ENCODE peak calls at places on chromosomes 11 and 22, in seven cellular contexts. U is NCI-H345, F is fibroblast of lung, H is prostate gland, S is RWPE1, L is nucleus accumbens, A is germinal center. Z is an unnamed sample.
A peak's percentile ranks its signal among the peaks of the same experiment; 100 is the strongest.

GRCh38 chr22:27489265-27489675 is 312.3 kb downstream of the MN1 start:
- DNase-seq in S (no peak), F (peak; percentile 39), U (no peak), H (no peak), A (no peak), L (no peak), Z (no peak)

GRCh38 chr11:64990222-64990918 is 6.4 kb downstream of the BATF2 start:
- DNase-seq in H (no peak), U (no peak), L (no peak), A (peak; percentile 44), S (no peak), F (peak; percentile 33), Z (no peak)

GRCh38 chr11:36512016-36512415 is 1.9 kb upstream of the TRAF6 start:
- DNase-seq in S (no peak), F (no peak), H (no peak), A (no peak), L (no peak), U (no peak), Z (no peak)

GRCh38 chr11:130369141-130369691 is 54.5 kb upstream of the ZBTB44 start:
- DNase-seq in U (no peak), A (no peak), F (no peak), S (no peak), L (peak; percentile 14), H (no peak), Z (no peak)

GRCh38 chr22:21760640-21761039 is 25.0 kb upstream of the YPEL1 start:
- DNase-seq in U (no peak), A (no peak), F (peak; percentile 88), H (no peak), S (no peak), L (no peak), Z (no peak)

GRCh38 chr11:12802418-12803085 is 128.3 kb downstream of the TEAD1 start:
- DNase-seq in U (peak; percentile 99), F (peak; percentile 96), L (no peak), S (peak; percentile 96), H (peak; percentile 84), A (no peak), Z (no peak)

GRCh38 chr11:125433454-125434121 is 62.5 kb downstream of the FEZ1 start:
- DNase-seq in F (peak; percentile 55), S (no peak), L (peak; percentile 38), A (peak; percentile 24), U (no peak), H (no peak), Z (peak; percentile 54)

GRCh38 chr11:68040121-68040956 is 1.5 kb downstream of the TCIRG1 start:
- DNase-seq in S (peak; percentile 58), H (peak; percentile 56), F (peak; percentile 59), A (peak; percentile 86), L (no peak), U (no peak), Z (peak; percentile 85)

GRCh38 chr11:36431429-36432092 is 78.5 kb downstream of the TRAF6 start:
- DNase-seq in F (peak; percentile 99), L (no peak), U (no peak), A (no peak), S (peak; percentile 93), H (no peak), Z (no peak)

GRCh38 chr22:49015993-49016908 is 811.4 kb downstream of the BRD1 start:
- DNase-seq in A (no peak), F (no peak), H (peak; percentile 17), U (no peak), S (no peak), L (no peak), Z (no peak)

GRCh38 chr22:47275479-47276218 is 513.2 kb downstream of the TBC1D22A start:
- DNase-seq in A (no peak), F (peak; percentile 5), H (no peak), S (no peak), L (no peak), U (no peak), Z (no peak)

GRCh38 chr11:7252683-7253213 is 1.0 kb downstream of the SYT9 start:
- DNase-seq in S (no peak), A (no peak), L (no peak), F (no peak), U (no peak), H (no peak), Z (peak; percentile 20)

GRCh38 chr22:36221799-36222751 is 17.3 kb downstream of the APOL2 start:
- DNase-seq in L (peak; percentile 22), H (peak; percentile 73), F (peak; percentile 58), S (no peak), A (peak; percentile 38), U (peak; percentile 49), Z (peak; percentile 57)

GRCh38 chr22:32083814-32084213 is 40.8 kb downstream of the SLC5A1 start:
- DNase-seq in H (no peak), U (no peak), L (no peak), A (no peak), F (no peak), S (no peak), Z (no peak)

GRCh38 chr11:11641581-11641980 is 19.8 kb upstream of the GALNT18 start:
- DNase-seq in A (no peak), U (no peak), F (no peak), H (no peak), L (no peak), S (no peak), Z (no peak)

GRCh38 chr11:73308963-73309960 is 1.2 kb downstream of the ARHGEF17 start:
- DNase-seq in U (no peak), H (peak; percentile 86), A (peak; percentile 30), L (no peak), F (peak; percentile 98), S (peak; percentile 89), Z (no peak)

GRCh38 chr11:122253541-122254317 is 137.7 kb upstream of the BLID start:
- DNase-seq in A (no peak), F (peak; percentile 66), H (no peak), U (no peak), L (no peak), S (no peak), Z (no peak)

GRCh38 chr22:20919718-20920117 is 2.5 kb downstream of the CRKL start:
- DNase-seq in U (no peak), A (no peak), H (no peak), L (no peak), S (no peak), F (peak; percentile 36), Z (no peak)

GRCh38 chr11:93248602-93249001 is 50.8 kb upstream of the SLC36A4 start:
- DNase-seq in L (no peak), U (no peak), S (no peak), A (no peak), F (no peak), H (no peak), Z (no peak)

GRCh38 chr22:19483481-19484244 is 3.9 kb downstream of the CDC45 start:
- DNase-seq in F (no peak), S (no peak), A (no peak), U (no peak), H (no peak), L (no peak), Z (no peak)

GRCh38 chr11:113395782-113396336 is 8.3 kb downstream of the ANKK1 start:
- DNase-seq in A (no peak), H (no peak), F (no peak), L (no peak), U (no peak), S (no peak), Z (no peak)

GRCh38 chr11:111926505-111927391 is 8.0 kb downstream of the C11orf52 start:
- DNase-seq in A (peak; percentile 99), L (peak; percentile 99), S (peak; percentile 98), U (peak; percentile 99), H (peak; percentile 96), F (peak; percentile 96), Z (peak; percentile 99)

GRCh38 chr11:36818410-36818809 is 220.4 kb upstream of the RAG2 start:
- DNase-seq in F (no peak), A (no peak), U (no peak), H (no peak), S (no peak), L (no peak), Z (peak; percentile 18)

GRCh38 chr11:126484266-126484665 is 128.8 kb downstream of the ST3GAL4 start:
- DNase-seq in L (no peak), U (no peak), H (no peak), F (peak; percentile 87), A (no peak), S (no peak), Z (no peak)

Z was measured in GM10248.